ENCODE peak calls at places on chromosomes 4 and X, in nine cellular contexts. One of them, this sample, is unnamed.

GRCh38 chr4:21593268-21594002 is 355.1 kb downstream of the KCNIP4 start:
- DNase-seq in HFF-Myc: peak
- DNase-seq in left ventricle myocardium inferior: no peak
- DNase-seq in fibroblast of the aortic adventitia: no peak
- DNase-seq in astrocyte of the cerebellum: peak
- DNase-seq in Peyer's patch: no peak
- DNase-seq in thoracic aorta: no peak
- DNase-seq in spleen: no peak
- DNase-seq in HCT116: no peak
- DNase-seq in this sample: peak

GRCh38 chrX:50725310-50725709 is 88.7 kb downstream of the SHROOM4 start:
- DNase-seq in HFF-Myc: no peak
- DNase-seq in left ventricle myocardium inferior: no peak
- DNase-seq in fibroblast of the aortic adventitia: no peak
- DNase-seq in astrocyte of the cerebellum: no peak
- DNase-seq in Peyer's patch: no peak
- DNase-seq in thoracic aorta: no peak
- DNase-seq in spleen: no peak
- DNase-seq in HCT116: no peak
- DNase-seq in this sample: no peak

GRCh38 chr4:76984788-76985211 is 35.2 kb downstream of the SEPTIN11 start:
- DNase-seq in HFF-Myc: peak
- DNase-seq in left ventricle myocardium inferior: peak
- DNase-seq in fibroblast of the aortic adventitia: peak
- DNase-seq in astrocyte of the cerebellum: peak
- DNase-seq in Peyer's patch: peak
- DNase-seq in thoracic aorta: peak
- DNase-seq in spleen: no peak
- DNase-seq in HCT116: no peak
- DNase-seq in this sample: peak

GRCh38 chr4:185914583-185915199 is 102.7 kb upstream of the SORBS2 start:
- DNase-seq in HFF-Myc: no peak
- DNase-seq in left ventricle myocardium inferior: no peak
- DNase-seq in fibroblast of the aortic adventitia: no peak
- DNase-seq in astrocyte of the cerebellum: peak
- DNase-seq in Peyer's patch: no peak
- DNase-seq in thoracic aorta: no peak
- DNase-seq in spleen: no peak
- DNase-seq in HCT116: no peak
- DNase-seq in this sample: peak

GRCh38 chr4:163505374-163505773 is 10.9 kb downstream of the TMA16 start:
- DNase-seq in HFF-Myc: no peak
- DNase-seq in left ventricle myocardium inferior: no peak
- DNase-seq in fibroblast of the aortic adventitia: peak
- DNase-seq in astrocyte of the cerebellum: no peak
- DNase-seq in Peyer's patch: no peak
- DNase-seq in thoracic aorta: no peak
- DNase-seq in spleen: no peak
- DNase-seq in HCT116: no peak
- DNase-seq in this sample: no peak

GRCh38 chr4:99483636-99484035 is 27.2 kb upstream of the C4orf17 start:
- DNase-seq in HFF-Myc: no peak
- DNase-seq in left ventricle myocardium inferior: no peak
- DNase-seq in fibroblast of the aortic adventitia: peak
- DNase-seq in astrocyte of the cerebellum: no peak
- DNase-seq in Peyer's patch: no peak
- DNase-seq in thoracic aorta: no peak
- DNase-seq in spleen: no peak
- DNase-seq in HCT116: no peak
- DNase-seq in this sample: no peak

GRCh38 chrX:103614999-103615398 is 7.2 kb downstream of the TCEAL3 start:
- DNase-seq in HFF-Myc: no peak
- DNase-seq in left ventricle myocardium inferior: no peak
- DNase-seq in fibroblast of the aortic adventitia: peak
- DNase-seq in astrocyte of the cerebellum: no peak
- DNase-seq in Peyer's patch: no peak
- DNase-seq in thoracic aorta: no peak
- DNase-seq in spleen: no peak
- DNase-seq in HCT116: no peak
- DNase-seq in this sample: no peak

GRCh38 chrX:142266417-142266816 is 61.3 kb upstream of the MAGEC2 start:
- DNase-seq in HFF-Myc: no peak
- DNase-seq in left ventricle myocardium inferior: no peak
- DNase-seq in fibroblast of the aortic adventitia: no peak
- DNase-seq in astrocyte of the cerebellum: no peak
- DNase-seq in Peyer's patch: no peak
- DNase-seq in thoracic aorta: no peak
- DNase-seq in spleen: no peak
- DNase-seq in HCT116: no peak
- DNase-seq in this sample: no peak

GRCh38 chr4:177367336-177367735 is 57.7 kb downstream of the NEIL3 start:
- DNase-seq in HFF-Myc: peak
- DNase-seq in left ventricle myocardium inferior: no peak
- DNase-seq in fibroblast of the aortic adventitia: peak
- DNase-seq in astrocyte of the cerebellum: no peak
- DNase-seq in Peyer's patch: no peak
- DNase-seq in thoracic aorta: no peak
- DNase-seq in spleen: no peak
- DNase-seq in HCT116: no peak
- DNase-seq in this sample: no peak

GRCh38 chr4:4227510-4228355 is 1.0 kb upstream of the OTOP1 start:
- DNase-seq in HFF-Myc: no peak
- DNase-seq in left ventricle myocardium inferior: no peak
- DNase-seq in fibroblast of the aortic adventitia: no peak
- DNase-seq in astrocyte of the cerebellum: no peak
- DNase-seq in Peyer's patch: no peak
- DNase-seq in thoracic aorta: no peak
- DNase-seq in spleen: no peak
- DNase-seq in HCT116: no peak
- DNase-seq in this sample: no peak

GRCh38 chr4:23981328-23981727 is 91.5 kb upstream of the PPARGC1A start:
- DNase-seq in HFF-Myc: no peak
- DNase-seq in left ventricle myocardium inferior: no peak
- DNase-seq in fibroblast of the aortic adventitia: no peak
- DNase-seq in astrocyte of the cerebellum: peak
- DNase-seq in Peyer's patch: no peak
- DNase-seq in thoracic aorta: no peak
- DNase-seq in spleen: no peak
- DNase-seq in HCT116: no peak
- DNase-seq in this sample: peak

GRCh38 chrX:49257846-49258748 is 6.4 kb downstream of the FOXP3 start:
- DNase-seq in HFF-Myc: no peak
- DNase-seq in left ventricle myocardium inferior: no peak
- DNase-seq in fibroblast of the aortic adventitia: no peak
- DNase-seq in astrocyte of the cerebellum: no peak
- DNase-seq in Peyer's patch: peak
- DNase-seq in thoracic aorta: no peak
- DNase-seq in spleen: peak
- DNase-seq in HCT116: no peak
- DNase-seq in this sample: no peak

DNA sequence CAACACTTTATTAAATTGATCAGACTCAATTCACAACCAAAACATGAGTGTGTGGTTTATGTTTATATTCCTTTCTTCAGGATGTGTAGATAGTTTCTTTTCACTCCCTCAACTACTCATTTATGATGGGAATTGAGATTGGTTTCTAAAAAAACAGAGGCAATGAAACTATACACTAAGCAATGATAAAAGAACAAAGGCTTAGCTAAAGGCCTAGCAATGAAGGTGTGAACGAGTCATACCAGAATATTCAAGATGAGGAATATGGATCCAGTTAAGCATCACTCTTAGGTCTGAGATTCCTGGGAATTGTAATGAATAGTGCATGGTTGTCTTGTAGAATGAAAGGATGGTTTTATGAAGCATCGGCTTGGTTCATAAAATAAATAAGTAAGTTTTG is 17.5 kb upstream of the RASL11B start:
- DNase-seq in HFF-Myc: no peak
- DNase-seq in left ventricle myocardium inferior: no peak
- DNase-seq in fibroblast of the aortic adventitia: no peak
- DNase-seq in astrocyte of the cerebellum: no peak
- DNase-seq in Peyer's patch: no peak
- DNase-seq in thoracic aorta: no peak
- DNase-seq in spleen: no peak
- DNase-seq in HCT116: no peak
- DNase-seq in this sample: no peak
- H3K4me3 ChIP-seq in HFF-Myc: no peak
- H3K4me3 ChIP-seq in left ventricle myocardium inferior: no peak
- H3K4me3 ChIP-seq in fibroblast of the aortic adventitia: no peak
- H3K4me3 ChIP-seq in astrocyte of the cerebellum: no peak
- H3K4me3 ChIP-seq in Peyer's patch: no peak
- H3K4me3 ChIP-seq in thoracic aorta: no peak
- H3K4me3 ChIP-seq in spleen: no peak
- H3K4me3 ChIP-seq in HCT116: no peak
- H3K4me3 ChIP-seq in this sample: no peak

DNA sequence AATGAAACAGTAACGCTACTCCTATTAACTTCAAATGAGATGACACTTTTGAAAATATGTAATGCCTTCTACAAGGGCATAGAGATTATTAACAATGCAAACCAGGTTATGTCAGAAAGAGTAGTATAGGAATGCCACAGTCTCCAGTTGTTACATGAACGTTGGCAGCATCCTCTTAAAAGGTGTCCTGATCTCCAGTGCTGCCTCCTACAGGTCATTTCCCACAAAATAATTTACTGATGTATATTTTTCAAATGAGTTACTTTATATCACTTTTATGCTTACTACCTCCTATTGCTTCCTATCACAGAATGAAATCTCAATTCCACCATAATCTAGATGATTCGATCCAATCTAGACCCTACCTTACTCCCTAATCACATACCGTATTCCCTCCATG is 195.2 kb upstream of the EPHA5 start:
- DNase-seq in HFF-Myc: no peak
- DNase-seq in left ventricle myocardium inferior: no peak
- DNase-seq in fibroblast of the aortic adventitia: peak
- DNase-seq in astrocyte of the cerebellum: no peak
- DNase-seq in Peyer's patch: no peak
- DNase-seq in thoracic aorta: no peak
- DNase-seq in spleen: no peak
- DNase-seq in HCT116: no peak
- DNase-seq in this sample: peak
- TF ChIP-seq CTCF in HFF-Myc: no peak
- TF ChIP-seq CTCF in left ventricle myocardium inferior: peak
- TF ChIP-seq CTCF in fibroblast of the aortic adventitia: peak
- TF ChIP-seq CTCF in astrocyte of the cerebellum: peak
- TF ChIP-seq CTCF in Peyer's patch: no peak
- TF ChIP-seq CTCF in thoracic aorta: no peak
- TF ChIP-seq CTCF in spleen: no peak
- TF ChIP-seq CTCF in HCT116: peak
- TF ChIP-seq CTCF in this sample: peak

GRCh38 chr4:138398297-138398696 is 156.1 kb upstream of the SLC7A11 start:
- DNase-seq in HFF-Myc: no peak
- DNase-seq in left ventricle myocardium inferior: no peak
- DNase-seq in fibroblast of the aortic adventitia: peak
- DNase-seq in astrocyte of the cerebellum: peak
- DNase-seq in Peyer's patch: no peak
- DNase-seq in thoracic aorta: no peak
- DNase-seq in spleen: no peak
- DNase-seq in HCT116: no peak
- DNase-seq in this sample: no peak

GRCh38 chr4:138390286-138390685 is 148.1 kb upstream of the SLC7A11 start:
- DNase-seq in HFF-Myc: no peak
- DNase-seq in left ventricle myocardium inferior: no peak
- DNase-seq in fibroblast of the aortic adventitia: peak
- DNase-seq in astrocyte of the cerebellum: no peak
- DNase-seq in Peyer's patch: no peak
- DNase-seq in thoracic aorta: no peak
- DNase-seq in spleen: no peak
- DNase-seq in HCT116: no peak
- DNase-seq in this sample: no peak

DNA sequence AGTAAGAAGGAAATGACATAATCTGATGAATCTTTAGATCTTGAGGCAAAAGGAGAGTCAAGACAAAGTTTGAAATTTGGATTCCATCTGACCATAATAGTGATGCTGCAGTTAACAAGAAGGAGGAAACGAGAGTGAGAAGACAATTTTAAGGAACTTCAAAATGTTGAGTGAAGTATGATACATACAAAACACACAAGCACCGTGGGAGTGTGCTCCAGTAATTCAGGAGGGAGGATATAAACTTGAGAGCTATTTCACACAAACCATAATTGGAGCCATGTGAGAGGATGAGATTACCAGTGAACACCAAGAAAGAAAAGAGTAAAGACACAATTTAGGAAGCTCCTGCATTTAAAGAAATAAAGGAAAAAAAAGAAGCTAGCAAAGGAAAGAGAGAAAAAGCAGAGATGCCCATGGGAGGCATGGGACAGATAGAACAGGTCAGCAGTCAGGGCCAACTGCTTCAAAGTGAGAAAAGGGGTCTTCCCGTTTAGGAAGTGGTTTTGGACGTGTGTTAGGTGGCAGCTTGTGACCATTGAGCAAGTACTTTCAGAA is 150.7 kb upstream of the SLC7A11 start:
- DNase-seq in HFF-Myc: no peak
- DNase-seq in left ventricle myocardium inferior: no peak
- DNase-seq in fibroblast of the aortic adventitia: no peak
- DNase-seq in astrocyte of the cerebellum: no peak
- DNase-seq in Peyer's patch: no peak
- DNase-seq in thoracic aorta: no peak
- DNase-seq in spleen: no peak
- DNase-seq in HCT116: no peak
- DNase-seq in this sample: no peak
- H3K4me3 ChIP-seq in HFF-Myc: no peak
- H3K4me3 ChIP-seq in left ventricle myocardium inferior: no peak
- H3K4me3 ChIP-seq in fibroblast of the aortic adventitia: no peak
- H3K4me3 ChIP-seq in astrocyte of the cerebellum: no peak
- H3K4me3 ChIP-seq in Peyer's patch: no peak
- H3K4me3 ChIP-seq in thoracic aorta: no peak
- H3K4me3 ChIP-seq in spleen: no peak
- H3K4me3 ChIP-seq in HCT116: no peak
- H3K4me3 ChIP-seq in this sample: no peak

GRCh38 chr4:83996254-83996653 is 460.3 kb downstream of the GPAT3 start:
- DNase-seq in HFF-Myc: no peak
- DNase-seq in left ventricle myocardium inferior: no peak
- DNase-seq in fibroblast of the aortic adventitia: no peak
- DNase-seq in astrocyte of the cerebellum: no peak
- DNase-seq in Peyer's patch: no peak
- DNase-seq in thoracic aorta: no peak
- DNase-seq in spleen: no peak
- DNase-seq in HCT116: no peak
- DNase-seq in this sample: no peak

GRCh38 chr4:83989835-83990234 is 453.9 kb downstream of the GPAT3 start:
- DNase-seq in HFF-Myc: no peak
- DNase-seq in left ventricle myocardium inferior: no peak
- DNase-seq in fibroblast of the aortic adventitia: no peak
- DNase-seq in astrocyte of the cerebellum: no peak
- DNase-seq in Peyer's patch: no peak
- DNase-seq in thoracic aorta: no peak
- DNase-seq in spleen: no peak
- DNase-seq in HCT116: no peak
- DNase-seq in this sample: no peak

DNA sequence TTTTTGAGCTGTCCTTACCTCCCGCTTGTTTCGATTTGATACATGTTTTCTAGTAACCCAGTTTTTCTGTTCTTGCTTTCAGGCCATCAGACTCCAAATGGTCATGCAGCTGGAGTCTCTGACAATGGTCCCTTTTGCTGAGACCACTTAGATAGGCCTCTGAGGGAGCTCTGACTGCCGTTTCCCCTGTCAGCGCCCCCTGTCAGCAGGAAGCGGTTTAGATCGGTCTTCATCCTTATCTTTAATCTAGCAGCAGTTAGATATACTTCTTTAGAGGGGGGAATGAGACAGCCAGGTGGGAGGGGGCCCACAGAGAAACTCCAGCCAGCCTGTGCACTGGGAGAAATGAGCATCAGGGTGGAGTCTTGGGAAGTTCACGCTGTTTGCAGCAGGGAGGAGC is 457.9 kb downstream of the GPAT3 start:
- DNase-seq in HFF-Myc: no peak
- DNase-seq in left ventricle myocardium inferior: no peak
- DNase-seq in fibroblast of the aortic adventitia: no peak
- DNase-seq in astrocyte of the cerebellum: no peak
- DNase-seq in Peyer's patch: no peak
- DNase-seq in thoracic aorta: no peak
- DNase-seq in spleen: no peak
- DNase-seq in HCT116: no peak
- DNase-seq in this sample: no peak
- TF ChIP-seq CTCF in HFF-Myc: peak
- TF ChIP-seq CTCF in left ventricle myocardium inferior: no peak
- TF ChIP-seq CTCF in fibroblast of the aortic adventitia: no peak
- TF ChIP-seq CTCF in astrocyte of the cerebellum: no peak
- TF ChIP-seq CTCF in Peyer's patch: no peak
- TF ChIP-seq CTCF in thoracic aorta: no peak
- TF ChIP-seq CTCF in spleen: no peak
- TF ChIP-seq CTCF in HCT116: peak
- TF ChIP-seq CTCF in this sample: peak

This sample was measured in astrocyte of the spinal cord.